ENCODE peak calls at places on chromosomes 7 and 10, in nine cellular contexts. X is germinal center; S is OCI-LY7; Y is NCI-H2107; Q is AG20443; E is stimulated activated CD4-positive, alpha-beta T cell treated with anti-CD3 and anti-CD28 coated beads, Interleukin-15, amount 100 ng/mL, for 48 hours; M is caudate nucleus; P is activated CD4-positive, alpha-beta T cell treated with anti-CD3 and anti-CD28 coated beads, Interleukin-2, amount 50 U/mL, for 24 hours; V is IMR-90. J is an unnamed sample.

GRCh38 chr10:110747609-110748464 is 103.7 kb downstream of the RBM20 start:
- DNase-seq in X (no peak), S (no peak), Y (no peak), Q (peak), E (no peak), M (no peak), P (no peak), V (no peak), J (no peak)

GRCh38 chr7:115825736-115826135 is 204.8 kb downstream of the TFEC start:
- DNase-seq in X (no peak), S (no peak), Y (no peak), Q (no peak), E (no peak), M (no peak), P (no peak), V (peak), J (no peak)

GRCh38 chr7:116591202-116592040 is 66.6 kb downstream of the CAV1 start:
- DNase-seq in X (peak), S (peak), Y (no peak), Q (no peak), E (no peak), M (no peak), P (no peak), V (peak), J (no peak)

GRCh38 chr7:136386876-136387275 is 409.7 kb upstream of the MTPN start:
- DNase-seq in X (no peak), S (no peak), Y (no peak), Q (no peak), E (no peak), M (no peak), P (no peak), V (no peak), J (no peak)

GRCh38 chr10:42987121-42987541 is 89.7 kb upstream of the RET start:
- DNase-seq in X (no peak), S (no peak), Y (no peak), Q (no peak), E (no peak), M (no peak), P (no peak), V (no peak), J (no peak)

GRCh38 chr10:126242352-126243260 is 145.7 kb downstream of the ADAM12 start:
- DNase-seq in X (no peak), S (no peak), Y (no peak), Q (peak), E (no peak), M (no peak), P (no peak), V (peak), J (no peak)

GRCh38 chr10:127983701-127984100 is 76.8 kb downstream of the PTPRE start:
- DNase-seq in X (no peak), S (no peak), Y (no peak), Q (no peak), E (no peak), M (peak), P (no peak), V (no peak), J (no peak)

GRCh38 chr7:44189286-44189992 is at the start of gene GCK:
- DNase-seq in X (no peak), S (no peak), Y (no peak), Q (no peak), E (no peak), M (no peak), P (no peak), V (no peak), J (no peak)

GRCh38 chr10:1404953-1405260 is 332.4 kb downstream of the ADARB2 start:
- DNase-seq in X (no peak), S (no peak), Y (no peak), Q (no peak), E (no peak), M (no peak), P (no peak), V (no peak), J (no peak)

GRCh38 chr7:36440880-36441279 is 51.2 kb downstream of the ANLN start:
- DNase-seq in X (peak), S (no peak), Y (no peak), Q (peak), E (no peak), M (no peak), P (no peak), V (peak), J (peak)

GRCh38 chr7:140769852-140770251 is 73.3 kb downstream of the NDUFB2 start:
- DNase-seq in X (no peak), S (no peak), Y (no peak), Q (no peak), E (no peak), M (no peak), P (no peak), V (no peak), J (no peak)

GRCh38 chr7:139180700-139181311 is 50.2 kb upstream of the UBN2 start:
- DNase-seq in X (no peak), S (no peak), Y (no peak), Q (no peak), E (no peak), M (no peak), P (no peak), V (peak), J (no peak)

GRCh38 chr7:116353614-116354013 is 143.3 kb downstream of the TES start:
- DNase-seq in X (no peak), S (no peak), Y (no peak), Q (no peak), E (no peak), M (no peak), P (no peak), V (no peak), J (no peak)

GRCh38 chr7:123352226-123352550 is 152.4 kb upstream of the SLC13A1 start:
- DNase-seq in X (no peak), S (no peak), Y (no peak), Q (no peak), E (no peak), M (no peak), P (no peak), V (no peak), J (no peak)

GRCh38 chr7:78585958-78586357 is 787.4 kb downstream of the PHTF2 start:
- DNase-seq in X (no peak), S (no peak), Y (no peak), Q (no peak), E (no peak), M (no peak), P (no peak), V (no peak), J (no peak)

GRCh38 chr10:132508497-132509443 is 28.8 kb upstream of the INPP5A start:
- DNase-seq in X (no peak), S (no peak), Y (no peak), Q (no peak), E (no peak), M (no peak), P (no peak), V (no peak), J (no peak)

GRCh38 chr10:132021046-132021445 is 39.3 kb upstream of the BNIP3 start:
- DNase-seq in X (no peak), S (no peak), Y (no peak), Q (no peak), E (no peak), M (no peak), P (no peak), V (no peak), J (no peak)

GRCh38 chr7:127189074-127189473 is 63.7 kb downstream of the GRM8 start:
- DNase-seq in X (no peak), S (no peak), Y (peak), Q (no peak), E (no peak), M (no peak), P (no peak), V (no peak), J (no peak)

GRCh38 chr10:13146383-13146782 is 15.0 kb upstream of the MCM10 start:
- DNase-seq in X (no peak), S (no peak), Y (no peak), Q (no peak), E (no peak), M (no peak), P (no peak), V (no peak), J (no peak)

GRCh38 chr10:129799942-129800341 is 164.1 kb downstream of the EBF3 start:
- DNase-seq in X (no peak), S (no peak), Y (no peak), Q (peak), E (no peak), M (no peak), P (no peak), V (no peak), J (no peak)

GRCh38 chr7:14170872-14171271 is 181.4 kb upstream of the ETV1 start:
- DNase-seq in X (no peak), S (no peak), Y (no peak), Q (no peak), E (no peak), M (no peak), P (no peak), V (no peak), J (no peak)

GRCh38 chr10:117860823-117861222 is 185.9 kb downstream of the RAB11FIP2 start:
- DNase-seq in X (peak), S (peak), Y (no peak), Q (no peak), E (no peak), M (no peak), P (no peak), V (peak), J (no peak)

GRCh38 chr10:79468841-79469585 is 23.6 kb upstream of the ZCCHC24 start:
- DNase-seq in X (no peak), S (no peak), Y (no peak), Q (no peak), E (no peak), M (no peak), P (no peak), V (no peak), J (no peak)

GRCh38 chr7:146397141-146397540 is 280.5 kb downstream of the CNTNAP2 start:
- DNase-seq in X (no peak), S (no peak), Y (no peak), Q (no peak), E (no peak), M (no peak), P (no peak), V (no peak), J (no peak)

GRCh38 chr10:59304521-59305097 is 57.7 kb downstream of the FAM13C start:
- DNase-seq in X (no peak), S (no peak), Y (no peak), Q (no peak), E (no peak), M (no peak), P (no peak), V (no peak), J (no peak)

GRCh38 chr7:120168066-120168465 is 104.9 kb upstream of the KCND2 start:
- DNase-seq in X (no peak), S (no peak), Y (no peak), Q (peak), E (no peak), M (no peak), P (no peak), V (peak), J (peak)

GRCh38 chr10:105181616-105182015 is 540.5 kb downstream of the SORCS3 start:
- DNase-seq in X (no peak), S (no peak), Y (no peak), Q (no peak), E (no peak), M (no peak), P (no peak), V (no peak), J (no peak)

GRCh38 chr7:137934176-137934826 is 67.6 kb downstream of the CREB3L2 start:
- DNase-seq in X (no peak), S (no peak), Y (no peak), Q (no peak), E (no peak), M (no peak), P (no peak), V (no peak), J (no peak)

GRCh38 chr7:121069346-121070100 is 81.0 kb downstream of the CPED1 start:
- DNase-seq in X (no peak), S (no peak), Y (no peak), Q (peak), E (no peak), M (no peak), P (no peak), V (peak), J (no peak)

GRCh38 chr7:142445019-142445686 is 187.3 kb upstream of the PRSS58 start:
- DNase-seq in X (no peak), S (peak), Y (no peak), Q (no peak), E (no peak), M (no peak), P (no peak), V (no peak), J (no peak)